ENCODE peak calls at places on chromosomes 6 and 20, in six cellular contexts. L, V, B, I, E and D are unnamed samples.

GRCh38 chr20:48398506-48399449 is 429.0 kb downstream of the PREX1 start:
- DNase-seq in L (no peak), V (peak), B (no peak), I (no peak), E (no peak), D (no peak)

GRCh38 chr6:167684276-167685104 is 142.2 kb upstream of the AFDN start:
- DNase-seq in L (no peak), V (no peak), B (no peak), I (no peak), E (no peak), D (no peak)

GRCh38 chr20:46563170-46563847 is 12.9 kb upstream of the OCSTAMP start:
- DNase-seq in L (no peak), V (no peak), B (no peak), I (no peak), E (no peak), D (no peak)

GRCh38 chr20:53926428-53927028 is 143.9 kb downstream of the BCAS1 start:
- DNase-seq in L (peak), V (peak), B (peak), I (no peak), E (no peak), D (peak)

GRCh38 chr6:30743099-30744053 is 889 bp upstream of the FLOT1 start:
- DNase-seq in L (no peak), V (no peak), B (peak), I (peak), E (peak), D (no peak)

GRCh38 chr6:3409699-3410384 is 47.0 kb downstream of the SLC22A23 start:
- DNase-seq in L (peak), V (no peak), B (no peak), I (no peak), E (no peak), D (no peak)

GRCh38 chr6:71204741-71205140 is 83.9 kb upstream of the OGFRL1 start:
- DNase-seq in L (no peak), V (no peak), B (no peak), I (no peak), E (no peak), D (no peak)

GRCh38 chr6:163146036-163146435 is 268.5 kb upstream of the QKI start:
- DNase-seq in L (no peak), V (no peak), B (no peak), I (no peak), E (no peak), D (no peak)

GRCh38 chr6:32108727-32109113 is 418 bp downstream of the TNXB start:
- DNase-seq in L (no peak), V (no peak), B (no peak), I (no peak), E (no peak), D (no peak)

GRCh38 chr6:32108094-32108627 is 977 bp downstream of the TNXB start:
- DNase-seq in L (peak), V (no peak), B (peak), I (peak), E (peak), D (no peak)

GRCh38 chr6:32105433-32105832 is 3.7 kb downstream of the TNXB start:
- DNase-seq in L (no peak), V (no peak), B (peak), I (no peak), E (no peak), D (no peak)

GRCh38 chr6:32109114-32109764 is at the start of gene TNXB:
- DNase-seq in L (no peak), V (no peak), B (no peak), I (no peak), E (peak), D (no peak)

GRCh38 chr6:32107447-32107846 is 1.7 kb downstream of the TNXB start:
- DNase-seq in L (no peak), V (no peak), B (no peak), I (no peak), E (peak), D (no peak)
- TF ChIP-seq POLR2A in L (no peak), V (no peak), B (no peak), I (no peak), E (no peak), D (no peak)

GRCh38 chr6:115467726-115468125 is 593.0 kb downstream of the FRK start:
- DNase-seq in L (no peak), V (no peak), B (no peak), I (no peak), E (no peak), D (no peak)

GRCh38 chr6:115468272-115469005 is 592.3 kb downstream of the FRK start:
- DNase-seq in L (no peak), V (no peak), B (no peak), I (no peak), E (no peak), D (no peak)
- TF ChIP-seq POLR2A in L (no peak), V (no peak), B (no peak), I (no peak), E (no peak), D (no peak)

DNA sequence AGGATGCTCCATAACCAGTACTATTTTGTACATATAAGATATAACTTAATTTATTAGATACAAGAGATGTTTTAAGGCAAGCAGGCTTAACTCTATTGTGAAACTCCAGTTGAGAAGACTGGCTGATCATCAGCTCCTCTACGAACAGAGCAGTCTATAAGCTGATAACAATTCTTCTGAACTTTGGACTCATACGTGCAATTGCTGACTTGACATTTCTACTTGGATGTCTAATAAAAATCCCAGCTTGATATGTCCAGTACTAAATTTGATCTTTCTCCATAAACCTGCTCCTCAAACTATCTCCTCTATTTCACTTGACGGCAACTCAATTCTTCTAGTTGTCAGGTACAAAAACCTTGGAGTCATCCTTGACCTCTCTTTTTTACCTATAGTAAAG is 141.9 kb downstream of the HS3ST5 start:
- DNase-seq in L (no peak), V (no peak), B (no peak), I (no peak), E (no peak), D (no peak)
- TF ChIP-seq POLR2A in L (no peak), V (no peak), B (no peak), I (no peak), E (no peak), D (no peak)

DNA sequence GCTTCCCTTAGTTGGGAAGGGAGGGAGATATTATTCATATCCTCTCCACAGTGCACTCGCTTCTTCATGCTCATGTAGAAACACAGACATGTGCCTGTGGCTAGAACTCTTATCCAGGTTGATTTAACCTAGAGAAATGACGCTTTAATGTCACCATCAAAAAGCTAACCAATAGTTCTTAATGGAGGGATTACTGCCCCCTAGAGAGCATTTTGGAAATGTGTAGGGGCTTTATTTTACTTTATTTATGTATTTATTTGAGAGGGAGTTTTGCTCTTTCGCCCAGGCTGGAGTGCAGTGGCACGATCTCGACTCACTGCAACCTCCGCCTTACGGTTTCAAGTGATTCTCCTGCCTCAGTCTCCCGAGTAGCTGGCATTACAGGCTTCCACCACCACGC is 229.6 kb downstream of the SOD2 start:
- DNase-seq in L (no peak), V (peak), B (peak), I (no peak), E (no peak), D (no peak)
- TF ChIP-seq POLR2A in L (no peak), V (no peak), B (no peak), I (no peak), E (no peak), D (no peak)

GRCh38 chr6:80003841-80004198 is 629 bp upstream of the TTK start:
- DNase-seq in L (peak), V (no peak), B (no peak), I (no peak), E (no peak), D (no peak)

GRCh38 chr6:80006541-80006940 is 2.1 kb downstream of the TTK start:
- DNase-seq in L (no peak), V (no peak), B (no peak), I (no peak), E (no peak), D (no peak)

GRCh38 chr6:80005406-80005805 is 957 bp downstream of the TTK start:
- DNase-seq in L (no peak), V (no peak), B (no peak), I (no peak), E (no peak), D (no peak)

GRCh38 chr6:80001337-80001736 is 3.1 kb upstream of the TTK start:
- DNase-seq in L (no peak), V (no peak), B (no peak), I (no peak), E (no peak), D (no peak)

DNA sequence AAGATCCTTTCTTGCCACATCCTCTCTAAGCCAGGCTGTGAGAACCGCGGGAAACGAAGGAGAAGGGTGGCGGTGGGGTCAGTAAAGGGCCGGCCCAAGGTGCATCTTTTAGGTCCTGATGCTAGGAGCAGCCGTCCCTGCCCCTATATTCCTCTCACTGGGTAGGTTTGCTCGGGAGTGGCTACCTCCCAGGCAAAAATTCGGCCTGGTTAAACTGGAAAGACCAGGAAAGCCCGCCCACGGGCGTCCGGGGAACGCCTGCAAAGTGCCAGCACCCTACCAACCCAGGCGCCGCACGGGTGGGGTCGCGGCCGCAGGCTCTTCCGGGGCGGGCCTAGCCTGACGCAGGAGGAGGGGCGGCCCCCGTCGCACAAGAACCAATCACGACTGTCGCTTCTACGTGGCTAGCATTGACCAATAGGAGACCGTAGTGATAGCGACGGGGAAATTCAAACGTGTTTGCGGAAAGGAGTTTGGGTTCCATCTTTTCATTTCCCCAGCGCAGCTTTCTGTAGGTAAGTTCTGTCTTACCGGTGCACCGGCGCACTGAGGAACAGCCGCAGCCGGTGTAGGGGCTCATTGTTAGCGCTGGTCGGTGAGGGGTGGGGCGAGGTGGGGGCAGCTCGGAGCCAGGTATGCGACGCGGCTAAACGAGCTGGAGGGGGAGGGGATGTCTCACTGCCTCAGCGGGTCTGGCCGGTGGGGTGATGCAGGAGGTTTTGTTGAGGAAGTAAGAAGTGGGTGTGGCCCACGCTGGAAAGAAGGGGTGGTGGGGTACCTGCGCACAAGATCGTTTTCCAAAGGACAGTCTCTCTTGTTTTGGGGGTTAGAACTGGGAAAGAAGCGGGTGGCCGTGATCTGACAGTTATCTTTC is at the start of gene TTK:
- DNase-seq in L (peak), V (peak), B (peak), I (peak), E (peak), D (peak)
- TF ChIP-seq POLR2A in L (peak), V (no peak), B (peak), I (peak), E (peak), D (peak)

GRCh38 chr20:40681684-40682083 is 7.4 kb downstream of the MAFB start:
- DNase-seq in L (no peak), V (no peak), B (no peak), I (no peak), E (no peak), D (no peak)

GRCh38 chr20:40685349-40685748 is 3.7 kb downstream of the MAFB start:
- DNase-seq in L (no peak), V (no peak), B (no peak), I (no peak), E (no peak), D (no peak)

GRCh38 chr20:40682104-40683045 is 6.7 kb downstream of the MAFB start:
- DNase-seq in L (no peak), V (no peak), B (no peak), I (no peak), E (peak), D (no peak)

GRCh38 chr20:40683221-40683893 is 5.7 kb downstream of the MAFB start:
- DNase-seq in L (no peak), V (no peak), B (no peak), I (peak), E (no peak), D (no peak)

DNA sequence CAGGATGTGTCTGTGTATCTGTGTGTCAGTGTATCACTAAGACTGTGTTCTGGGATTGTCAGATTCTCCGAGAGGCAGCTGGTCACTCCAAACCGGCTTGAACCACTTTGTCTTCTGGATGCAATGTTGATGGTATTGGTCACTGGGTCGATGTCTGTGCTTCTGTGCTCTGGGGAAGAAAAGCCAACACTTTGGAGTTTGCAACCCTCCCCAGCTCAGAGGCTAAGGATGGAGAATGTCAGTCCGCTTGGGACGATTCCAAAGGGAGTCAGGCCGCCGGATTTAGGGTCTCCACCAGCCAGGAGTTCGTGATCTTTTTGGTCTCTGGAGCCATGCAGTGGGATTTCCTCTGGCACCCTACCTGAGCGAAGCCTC is 5.2 kb downstream of the MAFB start:
- DNase-seq in L (no peak), V (no peak), B (no peak), I (no peak), E (no peak), D (no peak)
- TF ChIP-seq POLR2A in L (no peak), V (no peak), B (no peak), I (no peak), E (no peak), D (no peak)

DNA sequence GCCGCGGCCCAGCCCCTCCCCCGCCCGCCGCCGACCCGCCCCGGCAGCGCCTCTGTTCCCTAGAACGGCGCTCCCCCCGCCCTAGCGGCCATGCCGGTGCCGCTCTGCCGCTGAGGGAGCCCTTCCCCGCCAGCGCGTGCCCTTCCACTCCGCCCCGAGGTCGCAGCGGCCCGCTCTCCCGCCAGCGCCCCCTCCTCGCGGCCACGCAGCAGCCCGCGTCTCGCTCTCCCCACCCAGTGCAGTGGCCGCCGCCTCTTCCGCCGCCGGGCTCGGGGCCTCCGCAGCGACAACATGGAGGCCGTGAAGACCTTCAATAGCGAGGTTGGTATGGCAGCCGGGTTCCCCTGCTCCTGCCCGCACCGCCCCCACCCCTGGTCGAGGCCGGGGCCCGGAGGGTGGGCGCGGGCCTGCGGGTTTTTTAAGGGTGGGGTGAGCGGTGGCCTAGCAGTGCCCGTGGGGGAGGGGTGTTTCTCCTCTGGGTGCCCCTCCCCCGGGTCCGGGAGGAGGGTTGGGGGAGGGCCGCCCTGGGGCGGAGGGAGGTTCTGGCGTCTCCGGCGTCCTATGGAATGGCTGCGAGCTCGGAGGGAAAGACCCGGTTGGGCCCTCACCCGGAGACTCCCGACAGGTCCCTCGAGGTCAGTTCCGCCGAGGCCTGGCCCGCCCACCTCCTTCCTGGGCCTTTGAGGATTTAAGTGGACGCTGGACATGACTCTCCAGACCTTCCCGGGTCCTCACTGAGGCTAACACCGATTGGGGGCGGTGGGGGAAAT is 579 bp downstream of the SCAF8 start:
- DNase-seq in L (peak), V (peak), B (peak), I (peak), E (peak), D (peak)
- TF ChIP-seq POLR2A in L (peak), V (peak), B (peak), I (peak), E (no peak), D (peak)